ENCODE peak calls at places on chromosomes 4 and X, in ten cellular contexts. T is naive thymus-derived CD8-positive, alpha-beta T cell; X is CD8-positive, alpha-beta memory T cell; I is stimulated activated CD4-positive, alpha-beta T cell treated with anti-CD3 and anti-CD28 coated beads, Interleukin-1b, Interleukin-23, amount 100 ng/mL, for 4 hours; Z is neural crest cell; F is AG09309; A is A172; M is amniotic epithelial cell; E is AG20443; B is WTC11. P is an unnamed sample.

GRCh38 chrX:2457289-2458133 is 43.3 kb downstream of the DHRSX start:
- DNase-seq in T (no peak), X (no peak), I (no peak), Z (no peak), F (no peak), A (no peak), M (no peak), E (no peak), B (peak; percentile 39), P (no peak)

GRCh38 chr4:38740303-38740702 is 42.5 kb downstream of the TLR10 start:
- DNase-seq in T (no peak), X (no peak), I (no peak), Z (no peak), F (no peak), A (no peak), M (no peak), E (no peak), B (no peak), P (no peak)

GRCh38 chr4:37641352-37641751 is 44.8 kb downstream of the RELL1 start:
- DNase-seq in T (no peak), X (no peak), I (no peak), Z (no peak), F (no peak), A (no peak), M (no peak), E (no peak), B (no peak), P (no peak)

GRCh38 chrX:133698298-133698697 is 283.0 kb upstream of the GPC4 start:
- DNase-seq in T (no peak), X (no peak), I (no peak), Z (no peak), F (no peak), A (no peak), M (peak; percentile 5), E (peak; percentile 11), B (no peak), P (no peak)

GRCh38 chrX:118698516-118699247 is 28.7 kb upstream of the IL13RA1 start:
- DNase-seq in T (no peak), X (no peak), I (no peak), Z (no peak), F (no peak), A (no peak), M (no peak), E (peak; percentile 8), B (no peak), P (no peak)

GRCh38 chrX:9456250-9457074 is 8.4 kb upstream of the TBL1X start:
- DNase-seq in T (no peak), X (peak; percentile 54), I (no peak), Z (no peak), F (no peak), A (no peak), M (no peak), E (no peak), B (no peak), P (no peak)

GRCh38 chrX:72526534-72527508 is 45.8 kb downstream of the HDAC8 start:
- DNase-seq in T (no peak), X (no peak), I (no peak), Z (no peak), F (no peak), A (peak; percentile 0), M (peak; percentile 79), E (no peak), B (no peak), P (no peak)

GRCh38 chrX:56745019-56745418 is 16.0 kb downstream of the NBDY start:
- DNase-seq in T (no peak), X (no peak), I (no peak), Z (no peak), F (peak; percentile 52), A (peak; percentile 38), M (peak; percentile 88), E (peak; percentile 31), B (no peak), P (no peak)

GRCh38 chrX:129678176-129678880 is 23.6 kb upstream of the APLN start:
- DNase-seq in T (peak; percentile 43), X (peak; percentile 64), I (peak; percentile 5), Z (no peak), F (no peak), A (no peak), M (no peak), E (peak; percentile 52), B (no peak), P (no peak)

GRCh38 chr4:16893141-16893571 is 5.3 kb downstream of the LDB2 start:
- DNase-seq in T (no peak), X (no peak), I (no peak), Z (no peak), F (no peak), A (no peak), M (no peak), E (no peak), B (no peak), P (no peak)

GRCh38 chr4:180557348-180557747 is 1685.9 kb upstream of the TENM3 start:
- DNase-seq in T (no peak), X (no peak), I (no peak), Z (no peak), F (no peak), A (no peak), M (no peak), E (no peak), B (no peak), P (no peak)

GRCh38 chr4:6231663-6232165 is 31.4 kb upstream of the JAKMIP1 start:
- DNase-seq in T (no peak), X (no peak), I (no peak), Z (no peak), F (no peak), A (no peak), M (no peak), E (no peak), B (no peak), P (no peak)

GRCh38 chrX:34656842-34657780 is at the start of gene TMEM47:
- DNase-seq in T (no peak), X (no peak), I (no peak), Z (peak; percentile 77), F (peak; percentile 28), A (no peak), M (peak; percentile 57), E (peak; percentile 88), B (peak; percentile 84), P (peak; percentile 13)

GRCh38 chrX:44733931-44734330 is 109.9 kb upstream of the DUSP21 start:
- DNase-seq in T (no peak), X (no peak), I (no peak), Z (no peak), F (no peak), A (peak; percentile 11), M (no peak), E (peak; percentile 6), B (no peak), P (no peak)

GRCh38 chr4:42519803-42520417 is 122.6 kb downstream of the SHISA3 start:
- DNase-seq in T (peak; percentile 14), X (no peak), I (peak; percentile 34), Z (peak; percentile 78), F (peak; percentile 2), A (peak; percentile 40), M (peak; percentile 28), E (peak; percentile 43), B (peak; percentile 36), P (no peak)

GRCh38 chrX:15350329-15350996 is 15.1 kb upstream of the PIGA start:
- DNase-seq in T (no peak), X (no peak), I (no peak), Z (no peak), F (no peak), A (no peak), M (no peak), E (no peak), B (peak; percentile 10), P (peak; percentile 15)

GRCh38 chr4:124337874-124338273 is 374.7 kb downstream of the ANKRD50 start:
- DNase-seq in T (no peak), X (no peak), I (no peak), Z (no peak), F (no peak), A (no peak), M (peak; percentile 42), E (peak; percentile 21), B (no peak), P (no peak)

GRCh38 chr4:71941001-71941400 is 90.8 kb upstream of the NPFFR2 start:
- DNase-seq in T (no peak), X (no peak), I (no peak), Z (peak; percentile 10), F (no peak), A (no peak), M (peak; percentile 39), E (peak; percentile 17), B (peak; percentile 22), P (no peak)

GRCh38 chrX:38973327-38973726 is 172.1 kb downstream of the MID1IP1 start:
- DNase-seq in T (no peak), X (no peak), I (no peak), Z (no peak), F (no peak), A (no peak), M (no peak), E (no peak), B (no peak), P (no peak)

GRCh38 chrX:72635930-72636329 is 63.3 kb upstream of the HDAC8 start:
- DNase-seq in T (no peak), X (no peak), I (no peak), Z (no peak), F (no peak), A (no peak), M (no peak), E (no peak), B (no peak), P (no peak)

GRCh38 chrX:39903343-39903742 is 194.4 kb downstream of the BCOR start:
- DNase-seq in T (no peak), X (no peak), I (no peak), Z (no peak), F (peak; percentile 40), A (peak; percentile 27), M (peak; percentile 83), E (peak; percentile 44), B (no peak), P (no peak)

GRCh38 chr4:81635747-81636146 is 164.0 kb upstream of the RASGEF1B start:
- DNase-seq in T (no peak), X (no peak), I (no peak), Z (no peak), F (no peak), A (peak; percentile 3), M (no peak), E (no peak), B (no peak), P (no peak)

GRCh38 chr4:179095585-179096228 is 1653.5 kb upstream of the AGA start:
- DNase-seq in T (no peak), X (no peak), I (no peak), Z (peak; percentile 53), F (no peak), A (peak; percentile 49), M (peak; percentile 2), E (no peak), B (peak; percentile 57), P (no peak)

GRCh38 chr4:185013715-185014114 is 4.6 kb upstream of the HELT start:
- DNase-seq in T (no peak), X (no peak), I (no peak), Z (no peak), F (no peak), A (peak; percentile 6), M (no peak), E (no peak), B (no peak), P (no peak)

GRCh38 chr4:17605236-17605635 is 9.2 kb upstream of the MED28 start:
- DNase-seq in T (no peak), X (no peak), I (no peak), Z (no peak), F (no peak), A (no peak), M (no peak), E (no peak), B (no peak), P (no peak)

GRCh38 chr4:37453361-37454262 is 209.1 kb downstream of the NWD2 start:
- DNase-seq in T (peak; percentile 43), X (no peak), I (peak; percentile 19), Z (peak; percentile 57), F (no peak), A (no peak), M (peak; percentile 8), E (peak; percentile 74), B (peak; percentile 65), P (peak; percentile 36)

GRCh38 chr4:6926681-6927478 is 17.3 kb downstream of the TBC1D14 start:
- DNase-seq in T (peak; percentile 57), X (peak; percentile 65), I (peak; percentile 70), Z (no peak), F (no peak), A (peak; percentile 26), M (peak; percentile 94), E (no peak), B (no peak), P (no peak)

P was measured in D721Med.